ENCODE peak calls at places on chromosomes 6 and 20, in four cellular contexts. H is K562, G is HepG2, N is HCT116. P is an unnamed sample.

GRCh38 chr6:168007592-168008338 is 10.3 kb downstream of the KIF25 start:
- DNase-seq in H (no peak), N (peak), G (peak), P (no peak)

GRCh38 chr20:10673831-10674683 is at the start of gene JAG1:
- DNase-seq in N (peak), H (peak), G (peak), P (peak)

GRCh38 chr6:33952016-33952415 is 148.2 kb upstream of the MLN start:
- DNase-seq in H (no peak), N (no peak), G (no peak), P (peak)

GRCh38 chr6:2876210-2877056 is 26.7 kb downstream of the SERPINB9 start:
- DNase-seq in H (no peak), G (peak), N (peak), P (peak)

GRCh38 chr6:139252018-139252390 is 39.8 kb downstream of the TXLNB start:
- DNase-seq in N (no peak), G (no peak), H (no peak), P (no peak)

GRCh38 chr6:41527721-41528408 is 18.3 kb upstream of the FOXP4 start:
- DNase-seq in H (no peak), G (peak), N (no peak), P (peak)

GRCh38 chr6:25476126-25476525 is 175.9 kb upstream of the SCGN start:
- DNase-seq in N (no peak), H (no peak), G (no peak), P (no peak)

GRCh38 chr6:101391772-101392560 is 1.5 kb upstream of the GRIK2 start:
- DNase-seq in H (no peak), N (no peak), G (no peak), P (peak)

GRCh38 chr6:118663993-118664985 is 12.9 kb upstream of the CEP85L start:
- DNase-seq in G (no peak), H (no peak), N (no peak), P (no peak)

GRCh38 chr6:127120109-127120786 is 1.8 kb downstream of the RSPO3 start:
- DNase-seq in H (no peak), N (no peak), G (no peak), P (peak)

GRCh38 chr20:2757969-2758368 is 42.5 kb downstream of the CPXM1 start:
- DNase-seq in H (no peak), G (no peak), N (no peak), P (no peak)

GRCh38 chr6:90537723-90538407 is 49.0 kb downstream of the MAP3K7 start:
- DNase-seq in N (no peak), G (no peak), H (peak), P (no peak)

GRCh38 chr20:57785720-57786119 is 75.9 kb upstream of the PMEPA1 start:
- DNase-seq in G (no peak), H (no peak), N (no peak), P (no peak)

GRCh38 chr6:130935978-130936377 is 108.8 kb downstream of the SMLR1 start:
- DNase-seq in G (no peak), H (no peak), N (no peak), P (no peak)

GRCh38 chr6:3825851-3826581 is 23.2 kb upstream of the FAM50B start:
- DNase-seq in N (peak), H (no peak), G (peak), P (peak)

GRCh38 chr6:30763155-30763617 is 18.8 kb upstream of the IER3 start:
- DNase-seq in N (no peak), G (no peak), H (no peak), P (no peak)

GRCh38 chr20:41245086-41245707 is 72.3 kb downstream of the ZHX3 start:
- DNase-seq in G (peak), H (no peak), N (no peak), P (peak)

GRCh38 chr6:170578909-170579308 is 5.5 kb downstream of the PDCD2 start:
- DNase-seq in G (no peak), H (no peak), N (no peak), P (no peak)

GRCh38 chr6:56891754-56892153 is 63.2 kb upstream of the BEND6 start:
- DNase-seq in N (no peak), G (no peak), H (peak), P (no peak)

GRCh38 chr6:168562576-168563151 is 121.7 kb downstream of the SMOC2 start:
- DNase-seq in G (no peak), N (no peak), H (no peak), P (no peak)

GRCh38 chr6:4370066-4370465 is 234.7 kb upstream of the ECI2 start:
- DNase-seq in G (no peak), H (no peak), N (peak), P (no peak)

GRCh38 chr20:18679020-18679419 is 91.2 kb downstream of the DTD1 start:
- DNase-seq in H (no peak), G (no peak), N (no peak), P (no peak)

GRCh38 chr6:138596126-138596525 is 96.8 kb upstream of the NHSL1 start:
- DNase-seq in H (no peak), G (no peak), N (no peak), P (no peak)

GRCh38 chr20:43736588-43737091 is 9.8 kb upstream of the GTSF1L start:
- DNase-seq in N (no peak), G (no peak), H (peak), P (no peak)

GRCh38 chr20:47686545-47686944 is 98.7 kb downstream of the SULF2 start:
- DNase-seq in N (no peak), H (peak), G (no peak), P (no peak)

GRCh38 chr6:113779656-113780055 is 77.5 kb upstream of the MARCKS start:
- DNase-seq in N (no peak), G (no peak), H (no peak), P (no peak)

GRCh38 chr6:144928847-144929246 is 643.7 kb downstream of the UTRN start:
- DNase-seq in N (no peak), H (peak), G (no peak), P (no peak)

GRCh38 chr6:56644366-56644765 is 1.7 kb upstream of the DST start:
- DNase-seq in G (no peak), N (no peak), H (no peak), P (no peak)

GRCh38 chr20:35711588-35712209 is 12.5 kb downstream of the ROMO1 start:
- DNase-seq in H (no peak), N (no peak), G (no peak), P (no peak)

GRCh38 chr6:90080876-90081464 is 186.7 kb downstream of the GJA10 start:
- DNase-seq in G (no peak), N (no peak), H (no peak), P (no peak)

GRCh38 chr6:140636698-140637402 is 1262.4 kb upstream of the CITED2 start:
- DNase-seq in G (no peak), N (no peak), H (no peak), P (no peak)

GRCh38 chr6:151822252-151823111 is 15.0 kb downstream of the ESR1 start:
- DNase-seq in N (no peak), G (no peak), H (no peak), P (no peak)
- H3K4me3 ChIP-seq in N (no peak), G (no peak), H (no peak), P (no peak)

DNA sequence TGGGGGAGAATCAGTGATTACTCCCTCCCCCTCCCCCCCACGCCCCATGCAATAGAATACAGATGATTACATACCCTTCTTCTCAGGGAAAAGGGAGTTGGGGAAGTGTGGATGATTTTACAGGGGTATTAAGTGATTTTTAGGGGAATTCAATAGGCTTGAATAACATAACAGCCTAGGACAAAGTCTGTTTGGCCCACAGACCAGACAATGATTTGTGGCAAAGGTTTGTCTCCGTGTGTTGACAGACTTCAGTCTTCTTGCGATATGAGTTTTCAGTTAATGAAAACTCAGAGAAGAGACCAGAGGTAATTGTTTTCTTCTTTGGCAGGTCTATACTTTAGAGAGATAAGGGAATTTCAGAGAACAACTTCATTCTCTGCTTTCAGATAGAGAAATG is 95.3 kb downstream of the OR2B2 start:
- DNase-seq in N (no peak), G (peak), H (no peak), P (no peak)
- H3K9ac ChIP-seq in N (no peak), G (peak), H (no peak), P (no peak)

GRCh38 chr20:37387519-37388269 is 41.8 kb downstream of the SRC start:
- DNase-seq in H (no peak), N (no peak), G (no peak), P (peak)

GRCh38 chr20:37385176-37385575 is 39.2 kb downstream of the SRC start:
- DNase-seq in H (no peak), N (no peak), G (no peak), P (peak)

GRCh38 chr20:37385659-37386504 is 39.9 kb downstream of the SRC start:
- DNase-seq in N (no peak), G (no peak), H (no peak), P (peak)

GRCh38 chr20:37384683-37385174 is 38.8 kb downstream of the SRC start:
- DNase-seq in N (no peak), G (no peak), H (peak), P (peak)

DNA sequence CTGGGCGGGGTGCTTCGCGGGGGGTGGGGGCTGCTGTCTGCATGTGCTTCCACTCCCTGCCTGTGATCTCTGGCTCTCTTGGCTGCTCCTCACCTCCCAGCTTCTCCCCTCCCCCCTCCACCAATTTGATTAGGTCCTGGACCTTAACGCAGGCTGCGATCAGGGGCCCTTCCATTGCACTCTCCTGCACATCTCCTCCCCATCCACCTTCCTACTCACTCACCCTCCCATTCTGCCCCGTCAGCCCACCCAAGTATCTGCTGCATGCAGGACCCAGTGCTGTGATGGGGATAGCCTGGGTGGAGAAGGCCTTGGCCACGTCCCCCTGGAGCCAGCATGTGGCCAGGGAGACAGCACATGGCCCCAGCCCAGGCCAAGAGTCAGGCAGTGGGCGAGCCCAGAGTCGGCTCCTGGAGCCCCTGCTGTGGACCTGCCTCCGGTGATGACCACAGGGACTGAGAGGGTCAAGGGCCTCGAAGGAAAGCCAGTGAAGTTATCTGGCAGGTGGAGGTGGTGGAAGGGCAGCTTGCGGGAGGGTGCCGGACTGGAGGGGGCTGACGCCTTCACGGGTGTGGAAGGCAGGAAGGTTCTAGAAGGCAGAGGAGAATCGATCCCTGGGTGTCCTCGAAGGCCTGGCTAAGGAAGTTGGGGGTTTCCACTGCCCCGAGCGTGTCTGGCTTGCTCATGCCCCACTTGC is 40.7 kb downstream of the SRC start:
- DNase-seq in G (no peak), H (no peak), N (no peak), P (peak)
- H3K4me3 ChIP-seq in G (no peak), H (no peak), N (no peak), P (no peak)

DNA sequence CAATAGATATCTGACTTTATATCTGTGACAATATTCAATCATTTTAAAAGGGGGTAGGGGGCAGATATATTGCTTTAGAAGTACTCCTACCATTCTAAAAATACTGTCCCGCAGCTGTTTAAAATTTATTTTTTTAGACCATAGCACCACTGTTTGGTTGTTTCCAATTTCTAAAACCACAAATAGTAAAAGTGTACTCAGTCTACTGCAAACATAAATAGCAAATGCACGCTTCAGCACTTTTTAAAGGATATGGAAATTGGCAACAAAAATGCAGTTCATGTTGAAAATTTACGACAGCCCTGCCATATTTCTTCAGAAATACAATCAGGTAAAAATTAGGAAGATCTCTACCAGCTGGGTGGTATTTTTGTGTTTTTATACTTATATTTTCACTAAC is 132.0 kb upstream of the RUNX2 start:
- DNase-seq in H (no peak), N (no peak), G (no peak), P (no peak)
- H3K9ac ChIP-seq in H (no peak), N (no peak), G (no peak), P (no peak)

GRCh38 chr6:6588924-6589696 is 590 bp downstream of the LY86 start:
- DNase-seq in H (no peak), G (no peak), N (no peak), P (no peak)
- H3K4me3 ChIP-seq in H (no peak), G (no peak), N (no peak), P (no peak)

DNA sequence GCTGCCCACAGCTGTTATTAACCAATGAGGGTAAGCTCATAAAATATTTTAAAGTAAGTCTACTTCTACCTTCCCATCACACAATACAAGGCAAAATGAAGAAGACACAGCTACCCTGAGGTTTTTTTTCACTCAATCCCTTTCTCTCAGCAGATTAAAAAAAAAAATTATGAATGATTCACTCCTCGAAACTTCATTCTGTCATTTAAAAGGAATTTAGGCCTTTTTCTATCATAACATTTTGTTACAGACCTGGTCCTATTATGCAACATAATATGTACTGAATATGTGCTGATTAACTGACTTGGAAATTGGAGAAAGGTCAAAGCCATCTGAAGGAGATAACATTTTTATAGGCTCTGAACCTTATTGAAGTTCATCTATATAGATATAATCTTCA is 45.5 kb downstream of the PRL start:
- DNase-seq in H (no peak), G (no peak), N (no peak), P (no peak)
- H3K9ac ChIP-seq in H (no peak), G (no peak), N (no peak), P (no peak)

GRCh38 chr6:135861189-135861588 is 9.7 kb downstream of the PDE7B start:
- DNase-seq in N (no peak), G (no peak), H (no peak), P (no peak)
- H3K4me3 ChIP-seq in N (no peak), G (no peak), H (no peak), P (no peak)

DNA sequence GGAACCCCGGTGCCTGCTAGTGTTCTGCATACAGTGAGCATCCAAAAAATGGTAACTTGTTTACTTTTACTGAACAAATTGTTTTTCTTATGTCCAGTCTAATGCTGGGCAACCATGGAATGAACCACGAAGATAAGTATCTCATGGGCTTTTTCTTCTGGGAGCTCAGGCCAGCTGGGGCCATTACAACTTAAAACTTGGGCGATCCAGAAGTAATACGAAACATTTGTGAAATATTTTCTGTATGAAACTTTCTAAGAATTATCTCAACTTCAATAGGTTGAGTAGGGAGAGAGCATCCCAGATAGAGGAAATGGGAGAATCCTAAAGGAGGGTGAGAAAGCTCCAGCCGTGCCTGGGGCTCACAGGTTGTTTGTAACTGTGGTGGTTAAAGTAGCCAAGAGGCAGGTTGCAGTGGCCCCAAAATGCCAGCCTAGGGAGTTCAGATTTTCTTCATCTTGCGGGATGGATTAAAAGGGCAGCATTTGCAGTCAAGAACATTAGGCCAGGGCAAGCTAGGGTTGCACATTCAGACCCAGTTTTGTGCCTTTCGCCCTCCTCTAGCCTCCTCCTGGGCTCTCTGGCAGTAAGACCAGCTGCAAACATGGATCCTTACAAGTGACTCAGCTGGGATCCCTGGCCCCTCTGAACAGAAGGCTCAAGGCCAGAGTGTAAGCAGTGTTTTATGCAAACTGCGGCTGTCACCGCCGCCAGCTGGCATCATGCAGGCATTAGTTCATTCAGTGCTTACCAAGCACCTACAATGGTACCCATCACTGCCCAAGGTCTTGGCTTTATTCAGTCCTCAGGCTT is 41.5 kb downstream of the ELMO2 start:
- DNase-seq in G (no peak), N (no peak), H (no peak), P (no peak)
- H3K9ac ChIP-seq in G (peak), N (peak), H (peak), P (peak)